ENCODE peak calls at places on chromosomes 2 and 18, in seven cellular contexts. One of them, this sample, is unnamed.

GRCh38 chr2:217079165-217079564 is 219.3 kb upstream of the TNP1 start:
- DNase-seq in HepG2: no peak
- DNase-seq in prostate gland: no peak
- DNase-seq in transverse colon: no peak
- DNase-seq in sigmoid colon: no peak
- DNase-seq in stomach: no peak
- DNase-seq in breast epithelium: no peak
- DNase-seq in this sample: no peak

GRCh38 chr2:1591978-1592907 is 152.1 kb downstream of the PXDN start:
- DNase-seq in breast epithelium: no peak
- DNase-seq in sigmoid colon: peak
- DNase-seq in stomach: no peak
- DNase-seq in prostate gland: peak
- DNase-seq in transverse colon: peak
- DNase-seq in HepG2: no peak
- DNase-seq in this sample: no peak

GRCh38 chr2:227812001-227812400 is 1.6 kb upstream of the CCL20 start:
- DNase-seq in sigmoid colon: no peak
- DNase-seq in HepG2: no peak
- DNase-seq in transverse colon: no peak
- DNase-seq in breast epithelium: no peak
- DNase-seq in prostate gland: no peak
- DNase-seq in stomach: no peak
- DNase-seq in this sample: no peak

GRCh38 chr2:118309201-118310015 is 221.1 kb downstream of the INSIG2 start:
- DNase-seq in sigmoid colon: no peak
- DNase-seq in breast epithelium: no peak
- DNase-seq in HepG2: no peak
- DNase-seq in transverse colon: no peak
- DNase-seq in prostate gland: no peak
- DNase-seq in stomach: no peak
- DNase-seq in this sample: no peak

GRCh38 chr2:164599954-164600589 is 21.2 kb downstream of the GRB14 start:
- DNase-seq in breast epithelium: no peak
- DNase-seq in transverse colon: peak
- DNase-seq in HepG2: peak
- DNase-seq in prostate gland: no peak
- DNase-seq in stomach: peak
- DNase-seq in sigmoid colon: no peak
- DNase-seq in this sample: no peak

GRCh38 chr2:172643142-172643541 is 87.3 kb downstream of the PDK1 start:
- DNase-seq in sigmoid colon: no peak
- DNase-seq in HepG2: peak
- DNase-seq in prostate gland: no peak
- DNase-seq in stomach: no peak
- DNase-seq in transverse colon: no peak
- DNase-seq in breast epithelium: no peak
- DNase-seq in this sample: no peak

GRCh38 chr2:33577084-33577483 is 22.0 kb downstream of the FAM98A start:
- DNase-seq in stomach: no peak
- DNase-seq in sigmoid colon: no peak
- DNase-seq in transverse colon: no peak
- DNase-seq in breast epithelium: no peak
- DNase-seq in HepG2: no peak
- DNase-seq in prostate gland: no peak
- DNase-seq in this sample: no peak

GRCh38 chr2:124983595-124983994 is 958.5 kb downstream of the CNTNAP5 start:
- DNase-seq in stomach: no peak
- DNase-seq in HepG2: no peak
- DNase-seq in transverse colon: no peak
- DNase-seq in prostate gland: no peak
- DNase-seq in sigmoid colon: no peak
- DNase-seq in breast epithelium: no peak
- DNase-seq in this sample: no peak

GRCh38 chr2:227363756-227364155 is 15.3 kb downstream of the TM4SF20 start:
- DNase-seq in sigmoid colon: no peak
- DNase-seq in breast epithelium: no peak
- DNase-seq in HepG2: no peak
- DNase-seq in stomach: no peak
- DNase-seq in transverse colon: no peak
- DNase-seq in prostate gland: no peak
- DNase-seq in this sample: no peak

GRCh38 chr2:228700638-228701037 is 519.2 kb upstream of the SPHKAP start:
- DNase-seq in prostate gland: no peak
- DNase-seq in breast epithelium: no peak
- DNase-seq in sigmoid colon: no peak
- DNase-seq in stomach: no peak
- DNase-seq in HepG2: no peak
- DNase-seq in transverse colon: no peak
- DNase-seq in this sample: no peak

GRCh38 chr2:28665041-28665704 is 86.5 kb upstream of the PPP1CB start:
- DNase-seq in breast epithelium: no peak
- DNase-seq in sigmoid colon: peak
- DNase-seq in transverse colon: peak
- DNase-seq in prostate gland: peak
- DNase-seq in stomach: peak
- DNase-seq in HepG2: no peak
- DNase-seq in this sample: no peak
- H3K27ac ChIP-seq in breast epithelium: peak
- H3K27ac ChIP-seq in sigmoid colon: peak
- H3K27ac ChIP-seq in transverse colon: peak
- H3K27ac ChIP-seq in prostate gland: peak
- H3K27ac ChIP-seq in stomach: peak
- H3K27ac ChIP-seq in HepG2: no peak
- H3K27ac ChIP-seq in this sample: peak

GRCh38 chr2:153917570-153917969 is 45.8 kb downstream of the GALNT13 start:
- DNase-seq in stomach: no peak
- DNase-seq in sigmoid colon: no peak
- DNase-seq in breast epithelium: no peak
- DNase-seq in HepG2: no peak
- DNase-seq in transverse colon: no peak
- DNase-seq in prostate gland: no peak
- DNase-seq in this sample: no peak
- TF ChIP-seq POLR2AphosphoS5 in stomach: no peak
- TF ChIP-seq POLR2AphosphoS5 in sigmoid colon: no peak
- TF ChIP-seq POLR2AphosphoS5 in breast epithelium: no peak
- TF ChIP-seq POLR2AphosphoS5 in HepG2: no peak
- TF ChIP-seq POLR2AphosphoS5 in transverse colon: no peak
- TF ChIP-seq POLR2AphosphoS5 in prostate gland: no peak
- TF ChIP-seq POLR2AphosphoS5 in this sample: no peak

GRCh38 chr2:99398303-99398702 is 61.1 kb downstream of the EIF5B start:
- DNase-seq in sigmoid colon: no peak
- DNase-seq in breast epithelium: no peak
- DNase-seq in stomach: no peak
- DNase-seq in transverse colon: no peak
- DNase-seq in prostate gland: no peak
- DNase-seq in HepG2: no peak
- DNase-seq in this sample: no peak

GRCh38 chr2:99399063-99399462 is 61.9 kb downstream of the EIF5B start:
- DNase-seq in HepG2: no peak
- DNase-seq in breast epithelium: no peak
- DNase-seq in stomach: no peak
- DNase-seq in sigmoid colon: no peak
- DNase-seq in transverse colon: no peak
- DNase-seq in prostate gland: peak
- DNase-seq in this sample: no peak

GRCh38 chr2:99399795-99400194 is 62.6 kb downstream of the EIF5B start:
- DNase-seq in sigmoid colon: no peak
- DNase-seq in HepG2: no peak
- DNase-seq in stomach: no peak
- DNase-seq in prostate gland: no peak
- DNase-seq in breast epithelium: no peak
- DNase-seq in transverse colon: no peak
- DNase-seq in this sample: no peak

GRCh38 chr2:99397251-99397920 is 60.2 kb downstream of the EIF5B start:
- DNase-seq in HepG2: no peak
- DNase-seq in breast epithelium: no peak
- DNase-seq in transverse colon: no peak
- DNase-seq in stomach: no peak
- DNase-seq in sigmoid colon: no peak
- DNase-seq in prostate gland: no peak
- DNase-seq in this sample: no peak

GRCh38 chr2:99395589-99396130 is 58.5 kb downstream of the EIF5B start:
- DNase-seq in breast epithelium: no peak
- DNase-seq in transverse colon: no peak
- DNase-seq in HepG2: no peak
- DNase-seq in sigmoid colon: no peak
- DNase-seq in stomach: no peak
- DNase-seq in prostate gland: no peak
- DNase-seq in this sample: no peak
- H3K27ac ChIP-seq in breast epithelium: no peak
- H3K27ac ChIP-seq in transverse colon: no peak
- H3K27ac ChIP-seq in HepG2: no peak
- H3K27ac ChIP-seq in sigmoid colon: no peak
- H3K27ac ChIP-seq in stomach: no peak
- H3K27ac ChIP-seq in prostate gland: no peak
- H3K27ac ChIP-seq in this sample: no peak

GRCh38 chr2:16785072-16785638 is 119.5 kb upstream of the CYRIA start:
- DNase-seq in breast epithelium: no peak
- DNase-seq in sigmoid colon: no peak
- DNase-seq in prostate gland: no peak
- DNase-seq in stomach: no peak
- DNase-seq in transverse colon: no peak
- DNase-seq in HepG2: no peak
- DNase-seq in this sample: no peak
- TF ChIP-seq POLR2AphosphoS5 in breast epithelium: no peak
- TF ChIP-seq POLR2AphosphoS5 in sigmoid colon: no peak
- TF ChIP-seq POLR2AphosphoS5 in prostate gland: no peak
- TF ChIP-seq POLR2AphosphoS5 in stomach: no peak
- TF ChIP-seq POLR2AphosphoS5 in transverse colon: no peak
- TF ChIP-seq POLR2AphosphoS5 in HepG2: no peak
- TF ChIP-seq POLR2AphosphoS5 in this sample: no peak

GRCh38 chr18:13381907-13382682 is 163.5 kb downstream of the LDLRAD4 start:
- DNase-seq in breast epithelium: peak
- DNase-seq in prostate gland: peak
- DNase-seq in sigmoid colon: peak
- DNase-seq in transverse colon: peak
- DNase-seq in stomach: peak
- DNase-seq in HepG2: no peak
- DNase-seq in this sample: peak

GRCh38 chr18:13382990-13383821 is 164.6 kb downstream of the LDLRAD4 start:
- DNase-seq in breast epithelium: peak
- DNase-seq in prostate gland: no peak
- DNase-seq in stomach: no peak
- DNase-seq in sigmoid colon: peak
- DNase-seq in transverse colon: no peak
- DNase-seq in HepG2: no peak
- DNase-seq in this sample: peak

GRCh38 chr18:13380671-13381070 is 162.1 kb downstream of the LDLRAD4 start:
- DNase-seq in prostate gland: no peak
- DNase-seq in stomach: no peak
- DNase-seq in sigmoid colon: no peak
- DNase-seq in transverse colon: no peak
- DNase-seq in HepG2: no peak
- DNase-seq in breast epithelium: no peak
- DNase-seq in this sample: no peak

GRCh38 chr18:13381331-13381730 is 162.8 kb downstream of the LDLRAD4 start:
- DNase-seq in sigmoid colon: peak
- DNase-seq in HepG2: no peak
- DNase-seq in stomach: no peak
- DNase-seq in breast epithelium: peak
- DNase-seq in transverse colon: no peak
- DNase-seq in prostate gland: no peak
- DNase-seq in this sample: no peak

DNA sequence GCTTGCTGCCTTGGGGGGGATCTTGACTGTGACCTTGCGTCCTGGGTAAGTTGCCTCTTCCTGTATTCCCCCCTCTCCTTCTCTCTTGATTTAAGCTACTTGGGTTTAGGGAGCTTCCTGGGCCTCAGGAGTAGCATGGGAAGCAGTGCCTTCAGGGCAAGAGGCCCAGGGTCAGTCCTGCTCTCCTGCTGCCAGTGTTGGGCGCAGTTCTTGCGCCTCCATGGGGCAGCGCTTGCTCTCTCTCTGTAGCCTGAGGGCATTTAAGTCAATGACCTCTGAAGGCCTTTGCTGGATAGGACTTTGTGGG is 164.1 kb downstream of the LDLRAD4 start:
- DNase-seq in sigmoid colon: no peak
- DNase-seq in HepG2: no peak
- DNase-seq in breast epithelium: no peak
- DNase-seq in prostate gland: no peak
- DNase-seq in stomach: no peak
- DNase-seq in transverse colon: no peak
- DNase-seq in this sample: peak
- H3K27ac ChIP-seq in sigmoid colon: peak
- H3K27ac ChIP-seq in HepG2: no peak
- H3K27ac ChIP-seq in breast epithelium: peak
- H3K27ac ChIP-seq in prostate gland: peak
- H3K27ac ChIP-seq in stomach: peak
- H3K27ac ChIP-seq in transverse colon: peak
- H3K27ac ChIP-seq in this sample: peak